ENCODE peak calls at places on chromosomes 12 and 14, in eight cellular contexts. C, A, P, O, V, Z, E and H are unnamed samples. For H3K4me1 and H3K27me3, the result is how much of the 10 kb centered on the place peaks cover.

GRCh38 chr12:104591272-104591940 is 134.7 kb downstream of the CHST11 start:
- DNase-seq in Z (no peak), P (no peak), V (no peak), O (no peak), E (no peak), A (no peak), C (no peak), H (no peak)

GRCh38 chr12:32161040-32161439 is 54.4 kb downstream of the BICD1 start:
- DNase-seq in O (no peak), C (no peak), V (no peak), Z (no peak), A (no peak), E (no peak), P (no peak), H (no peak)

GRCh38 chr12:130879212-130879686 is 7.4 kb downstream of the RAN start:
- DNase-seq in V (no peak), O (peak), A (no peak), E (no peak), C (no peak), P (no peak), Z (no peak), H (no peak)

GRCh38 chr12:123546281-123546680 is 12.8 kb upstream of the RILPL1 start:
- DNase-seq in E (no peak), A (no peak), V (no peak), Z (no peak), P (no peak), C (no peak), O (peak), H (no peak)

GRCh38 chr14:61147369-61147897 is 133.7 kb downstream of the TMEM30B start:
- DNase-seq in E (no peak), C (no peak), V (no peak), O (no peak), P (no peak), A (no peak), Z (peak), H (no peak)

GRCh38 chr12:27478949-27479348 is 32.4 kb downstream of the SMCO2 start:
- DNase-seq in E (no peak), Z (no peak), P (no peak), A (no peak), V (no peak), C (no peak), O (no peak), H (no peak)

GRCh38 chr14:96741151-96741977 is 55.8 kb upstream of the VRK1 start:
- DNase-seq in A (no peak), Z (peak), P (peak), E (peak), V (peak), O (peak), C (peak), H (peak)

GRCh38 chr14:90061849-90062794 is at the start of gene KCNK13:
- DNase-seq in Z (no peak), P (peak), V (peak), E (no peak), A (no peak), C (no peak), O (peak), H (no peak)

GRCh38 chr14:39440975-39441374 is 8.7 kb upstream of the FBXO33 start:
- DNase-seq in Z (no peak), P (no peak), O (no peak), V (no peak), C (no peak), E (no peak), A (no peak), H (no peak)

GRCh38 chr14:90421621-90422020 is 24.8 kb downstream of the CALM1 start:
- DNase-seq in A (no peak), P (no peak), C (no peak), O (no peak), Z (no peak), V (no peak), E (no peak), H (no peak)

GRCh38 chr12:71950819-71951218 is 12.2 kb downstream of the TPH2 start:
- DNase-seq in E (no peak), C (no peak), A (no peak), V (no peak), O (no peak), P (no peak), Z (no peak), H (no peak)

GRCh38 chr12:81670759-81671158 is 88.4 kb downstream of the PPFIA2 start:
- DNase-seq in Z (no peak), E (no peak), P (no peak), V (no peak), C (no peak), O (no peak), A (no peak), H (no peak)

GRCh38 chr12:120227233-120228040 is 26.5 kb upstream of the RPLP0 start:
- DNase-seq in V (no peak), C (no peak), O (no peak), E (no peak), Z (no peak), A (no peak), P (no peak), H (no peak)

GRCh38 chr12:117178301-117178700 is 12.0 kb downstream of the FBXO21 start:
- DNase-seq in C (no peak), E (no peak), Z (no peak), O (no peak), P (no peak), A (no peak), V (no peak), H (no peak)

DNA sequence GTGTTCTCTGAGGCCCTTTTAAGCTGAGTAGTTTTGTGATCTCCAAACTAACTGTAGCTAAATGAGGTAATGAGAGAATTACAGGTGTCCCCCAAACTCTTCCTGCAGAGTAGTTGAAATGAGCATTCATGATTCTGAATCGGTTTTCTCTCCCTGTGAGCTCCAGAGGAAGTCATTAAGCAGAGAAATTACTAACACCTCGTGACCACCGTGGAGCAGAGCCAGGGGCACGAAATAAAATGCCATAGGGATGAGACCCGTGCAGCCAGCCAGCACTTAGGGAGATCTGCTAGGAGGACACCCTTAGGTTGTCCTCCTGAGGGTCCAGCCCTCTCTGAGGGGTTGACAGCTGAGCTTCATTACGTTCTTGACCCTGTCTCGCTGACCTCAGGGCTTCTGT is 79.5 kb downstream of the SLC25A47 start:
- DNase-seq in V (no peak), A (no peak), E (no peak), O (no peak), C (no peak), P (no peak), Z (no peak), H (no peak)
- H3K4me1 ChIP-seq in V (under half), A (under half), E (under half), O (under half), C (under half), P (under half), Z (under half), H (under half)

GRCh38 chr14:20612403-20612802 is 21.2 kb upstream of the RNASE12 start:
- DNase-seq in A (no peak), Z (no peak), C (no peak), P (no peak), V (no peak), E (no peak), O (no peak), H (no peak)
- H3K27me3 ChIP-seq in A (under half), Z (under half), C (under half), P (under half), V (under half), E (under half), O (under half), H (under half)

GRCh38 chr14:74571441-74571841 is 40.6 kb downstream of the LTBP2 start:
- DNase-seq in P (no peak), V (peak), A (no peak), Z (peak), C (no peak), E (no peak), O (no peak), H (no peak)

GRCh38 chr14:74574092-74574438 is 38.0 kb downstream of the LTBP2 start:
- DNase-seq in V (no peak), C (no peak), Z (no peak), A (no peak), O (no peak), P (no peak), E (peak), H (peak)

GRCh38 chr14:74571901-74572828 is 39.9 kb downstream of the LTBP2 start:
- DNase-seq in V (peak), Z (peak), A (no peak), E (no peak), P (no peak), O (no peak), C (no peak), H (no peak)

GRCh38 chr14:74573421-74574091 is 38.5 kb downstream of the LTBP2 start:
- DNase-seq in O (peak), V (peak), C (no peak), P (no peak), E (no peak), Z (no peak), A (no peak), H (no peak)

DNA sequence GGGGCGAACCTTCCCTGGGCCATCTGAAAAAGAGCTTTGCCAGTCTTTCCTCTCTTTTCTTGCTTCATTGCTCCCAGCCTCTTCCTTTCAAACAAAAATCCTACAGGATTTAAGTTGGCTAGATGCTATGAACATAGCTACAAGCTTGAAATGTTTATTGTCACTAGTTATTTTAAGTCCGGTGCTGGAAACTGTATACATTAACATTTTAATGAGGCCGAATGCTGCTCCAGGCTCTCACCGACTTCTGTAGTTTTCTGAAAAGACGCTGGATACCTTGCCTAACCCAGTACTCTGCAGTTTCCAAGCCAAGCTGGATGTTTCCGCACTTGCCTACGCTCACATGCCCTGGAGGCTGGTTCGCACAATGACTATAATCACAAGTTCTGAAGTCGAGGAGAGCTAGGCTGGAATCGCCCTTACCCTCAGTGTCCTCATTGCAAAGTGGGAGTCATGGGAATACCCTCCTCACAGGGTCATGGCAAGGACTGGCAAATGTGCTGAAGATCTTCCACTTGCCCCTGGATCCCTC is 39.1 kb downstream of the LTBP2 start:
- DNase-seq in E (no peak), V (peak), P (no peak), O (no peak), A (no peak), Z (no peak), C (no peak), H (no peak)
- H3K4me3 ChIP-seq in E (no peak), V (no peak), P (no peak), O (no peak), A (no peak), Z (no peak), C (peak), H (no peak)

GRCh38 chr12:65208125-65208524 is 38.7 kb downstream of the LEMD3 start:
- DNase-seq in E (no peak), C (no peak), A (no peak), Z (no peak), O (no peak), P (no peak), V (no peak), H (no peak)
- H3K4me1 ChIP-seq in E (under half), C (under half), A (under half), Z (under half), O (under half), P (under half), V (under half), H (under half)

GRCh38 chr12:54065677-54066076 is 12.0 kb downstream of the HOXC4 start:
- DNase-seq in Z (no peak), A (no peak), E (no peak), C (no peak), P (no peak), V (no peak), O (no peak), H (no peak)
- H3K27me3 ChIP-seq in Z (half or more), A (under half), E (under half), C (under half), P (under half), V (half or more), O (half or more), H (under half)